ENCODE peak calls at places on chromosomes 12 and 14, in nine cellular contexts. Y is A549, Q is esophagus squamous epithelium, T is thoracic aorta, P is progenitor cell of endocrine pancreas, D is cardiac muscle cell, E is type B pancreatic cell, B is foreskin fibroblast, V is astrocyte of the spinal cord. S is an unnamed sample.

GRCh38 chr12:75766263-75767160 is 255.1 kb upstream of the KRR1 start:
- DNase-seq in V (peak), T (no peak), Y (peak), Q (no peak), D (no peak), E (no peak), P (no peak), B (peak), S (peak)

GRCh38 chr14:52558688-52559087 is 6.1 kb downstream of the GPR137C start:
- DNase-seq in D (no peak), E (no peak), V (no peak), Q (no peak), Y (no peak), B (no peak), P (no peak), T (no peak), S (no peak)

GRCh38 chr12:121224591-121224990 is 14.7 kb downstream of the P2RX4 start:
- DNase-seq in Y (no peak), Q (no peak), B (no peak), E (no peak), D (no peak), T (no peak), P (no peak), V (no peak), S (no peak)

GRCh38 chr12:66600805-66601392 is 78.0 kb downstream of the GRIP1 start:
- DNase-seq in P (no peak), Y (no peak), V (no peak), Q (no peak), T (no peak), E (no peak), D (no peak), B (no peak), S (no peak)

GRCh38 chr14:67491285-67491684 is 2.8 kb upstream of the TMEM229B start:
- DNase-seq in T (no peak), P (no peak), V (no peak), Y (no peak), D (no peak), Q (no peak), B (no peak), E (no peak), S (no peak)

GRCh38 chr12:39224971-39225370 is 217.9 kb downstream of the KIF21A start:
- DNase-seq in T (no peak), B (no peak), E (no peak), D (no peak), P (no peak), V (no peak), Y (no peak), Q (no peak), S (no peak)

GRCh38 chr12:72274926-72275325 is 2.8 kb downstream of the TRHDE start:
- DNase-seq in P (no peak), Y (no peak), V (peak), D (no peak), E (no peak), B (peak), Q (no peak), T (no peak), S (no peak)

GRCh38 chr12:132559652-132560420 is 50.5 kb downstream of the LRCOL1 start:
- DNase-seq in V (peak), B (peak), P (peak), Q (no peak), T (no peak), Y (peak), E (peak), D (peak), S (peak)

GRCh38 chr12:57756406-57757341 is 1.8 kb downstream of the MARCHF9 start:
- DNase-seq in E (no peak), Q (no peak), D (peak), T (no peak), B (no peak), P (no peak), Y (peak), V (no peak), S (peak)

GRCh38 chr12:88448337-88448944 is 131.8 kb downstream of the KITLG start:
- DNase-seq in T (no peak), B (no peak), E (no peak), V (peak), P (no peak), D (no peak), Q (no peak), Y (no peak), S (no peak)

GRCh38 chr12:124871297-124871696 is 7.6 kb upstream of the SCARB1 start:
- DNase-seq in P (no peak), T (no peak), E (no peak), Y (no peak), B (no peak), V (no peak), D (no peak), Q (no peak), S (no peak)

GRCh38 chr12:104507672-104508071 is 50.9 kb downstream of the CHST11 start:
- DNase-seq in Q (no peak), Y (no peak), T (no peak), B (no peak), D (no peak), P (no peak), E (no peak), V (no peak), S (no peak)

GRCh38 chr12:52907092-52907810 is 2.4 kb upstream of the KRT8 start:
- DNase-seq in Y (peak), Q (no peak), V (peak), T (no peak), E (no peak), B (no peak), P (no peak), D (peak), S (peak)

GRCh38 chr12:66035289-66035961 is 95.1 kb downstream of the LLPH start:
- DNase-seq in Y (peak), E (no peak), B (peak), V (peak), T (no peak), P (no peak), Q (no peak), D (peak), S (peak)

GRCh38 chr14:105419305-105420091 is at the start of gene MTA1:
- DNase-seq in Y (no peak), B (peak), E (peak), D (peak), T (no peak), V (no peak), Q (no peak), P (no peak), S (peak)

GRCh38 chr12:33588082-33588712 is 148.6 kb upstream of the SYT10 start:
- DNase-seq in E (no peak), P (no peak), Q (no peak), T (no peak), V (peak), D (no peak), B (no peak), Y (no peak), S (peak)

GRCh38 chr14:22052795-22053194 is 379.2 kb upstream of the OR4E1 start:
- DNase-seq in E (no peak), Y (no peak), V (no peak), T (no peak), D (peak), Q (no peak), B (no peak), P (no peak), S (no peak)

GRCh38 chr12:118103601-118104382 is at the start of gene VSIG10:
- DNase-seq in V (peak), P (peak), E (peak), T (no peak), Q (no peak), Y (peak), B (peak), D (peak), S (peak)

GRCh38 chr12:78802593-78802992 is 62.0 kb upstream of the SYT1 start:
- DNase-seq in P (no peak), V (peak), D (no peak), E (no peak), B (peak), T (no peak), Q (no peak), Y (peak), S (peak)

GRCh38 chr12:50066402-50066801 is 9.0 kb downstream of the ASIC1 start:
- DNase-seq in D (peak), P (no peak), T (peak), Q (no peak), V (peak), B (peak), E (no peak), Y (no peak), S (peak)

GRCh38 chr12:108701779-108702435 is 29.4 kb downstream of the CORO1C start:
- DNase-seq in T (no peak), V (peak), E (no peak), D (peak), B (no peak), Q (no peak), P (no peak), Y (no peak), S (no peak)

GRCh38 chr12:125003021-125003420 is 9.6 kb downstream of the BRI3BP start:
- DNase-seq in T (no peak), Q (no peak), E (no peak), B (no peak), D (no peak), V (no peak), Y (no peak), P (no peak), S (no peak)

GRCh38 chr12:132261328-132262138 is 67.9 kb downstream of the GALNT9 start:
- DNase-seq in D (no peak), P (no peak), Y (no peak), T (no peak), B (no peak), E (no peak), V (no peak), Q (no peak), S (no peak)

GRCh38 chr14:64040044-64040443 is 187.2 kb downstream of the SYNE2 start:
- DNase-seq in P (no peak), Y (no peak), V (peak), D (no peak), E (no peak), T (no peak), B (no peak), Q (no peak), S (no peak)

GRCh38 chr12:111312016-111312415 is 56.9 kb downstream of the PHETA1 start:
- DNase-seq in V (no peak), Q (no peak), Y (no peak), P (no peak), D (no peak), B (no peak), T (no peak), E (no peak), S (no peak)

GRCh38 chr12:111312708-111313107 is 56.2 kb downstream of the PHETA1 start:
- DNase-seq in E (no peak), T (no peak), V (no peak), P (no peak), Y (no peak), B (no peak), D (no peak), Q (no peak), S (no peak)

GRCh38 chr12:111311011-111311410 is 57.9 kb downstream of the PHETA1 start:
- DNase-seq in B (no peak), D (no peak), T (no peak), E (no peak), V (no peak), Y (no peak), P (no peak), Q (no peak), S (no peak)

GRCh38 chr12:111314949-111315539 is 53.9 kb downstream of the PHETA1 start:
- DNase-seq in T (no peak), B (no peak), V (no peak), E (no peak), Y (no peak), P (no peak), Q (no peak), D (no peak), S (no peak)

DNA sequence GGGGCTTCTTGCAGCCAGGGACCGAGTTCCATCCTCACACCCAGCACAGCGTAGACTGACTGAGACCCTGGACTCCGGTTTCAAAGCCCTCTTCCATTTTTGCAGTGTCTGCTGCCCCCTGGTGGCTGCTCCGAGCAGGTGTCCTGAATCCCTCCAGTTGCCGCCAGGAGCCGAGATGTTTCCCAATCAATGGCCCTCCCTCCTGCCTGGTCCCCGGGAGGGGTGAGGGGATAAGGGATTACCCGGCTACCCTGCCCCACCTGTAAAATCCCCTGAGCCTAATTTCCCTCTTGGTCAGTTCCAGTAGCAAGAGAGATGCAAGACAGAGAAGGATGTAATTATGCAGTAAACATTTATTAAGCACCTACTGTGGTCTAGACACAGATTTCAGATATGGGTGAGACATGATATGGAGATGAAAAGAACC is 55.0 kb downstream of the PHETA1 start:
- DNase-seq in V (peak), E (peak), P (peak), B (peak), Q (no peak), Y (peak), D (peak), T (no peak), S (peak)
- TF ChIP-seq CTCF in V (peak), E (peak), P (peak), B (peak), Q (peak), Y (peak), D (peak), T (peak), S (peak)

GRCh38 chr12:13347241-13348043 is 150.9 kb downstream of the EMP1 start:
- DNase-seq in B (peak), V (peak), D (no peak), P (no peak), E (no peak), Y (peak), T (no peak), Q (no peak), S (peak)
- TF ChIP-seq CTCF in B (peak), V (peak), D (no peak), P (no peak), E (no peak), Y (peak), T (no peak), Q (no peak), S (peak)

GRCh38 chr14:50318031-50318626 is 6.0 kb downstream of the DMAC2L start:
- DNase-seq in Q (no peak), D (peak), V (peak), Y (peak), B (no peak), T (no peak), P (no peak), E (no peak), S (no peak)
- TF ChIP-seq CTCF in Q (peak), D (peak), V (peak), Y (peak), B (peak), T (peak), P (peak), E (peak), S (peak)

GRCh38 chr12:116601524-116601923 is 42.3 kb downstream of the MAP1LC3B2 start:
- DNase-seq in E (no peak), D (no peak), V (no peak), Y (no peak), T (no peak), B (peak), P (no peak), Q (no peak), S (no peak)

GRCh38 chr12:116598341-116599284 is 39.4 kb downstream of the MAP1LC3B2 start:
- DNase-seq in Y (no peak), T (no peak), P (no peak), Q (no peak), B (no peak), E (no peak), D (no peak), V (no peak), S (no peak)

GRCh38 chr12:116597886-116598285 is 38.7 kb downstream of the MAP1LC3B2 start:
- DNase-seq in B (no peak), V (no peak), D (no peak), Y (no peak), P (no peak), T (no peak), E (no peak), Q (no peak), S (no peak)

GRCh38 chr12:116600959-116601358 is 41.8 kb downstream of the MAP1LC3B2 start:
- DNase-seq in Q (no peak), P (no peak), Y (no peak), T (no peak), E (no peak), V (no peak), D (no peak), B (no peak), S (no peak)

GRCh38 chr12:116599285-116600122 is 40.3 kb downstream of the MAP1LC3B2 start:
- DNase-seq in Q (peak), B (peak), P (peak), Y (peak), T (peak), D (peak), E (no peak), V (peak), S (peak)
- TF ChIP-seq CTCF in Q (peak), B (peak), P (peak), Y (peak), T (peak), D (peak), E (peak), V (peak), S (peak)

S was measured in Calu3.